ENCODE peak calls at places on chromosomes 3 and 15, in four cellular contexts. X is psoas muscle, B is foreskin keratinocyte, R is stomach. J is an unnamed sample.

GRCh38 chr15:99706557-99707303 is 26.5 kb downstream of the LYSMD4 start:
- DNase-seq in B (no peak), X (no peak), R (no peak), J (no peak)

GRCh38 chr3:72245183-72245811 is 460.3 kb upstream of the PROK2 start:
- DNase-seq in X (peak; percentile 77), B (no peak), R (peak; percentile 66), J (peak; percentile 9)

GRCh38 chr3:175896655-175897054 is 1037.5 kb downstream of the NAALADL2 start:
- DNase-seq in R (no peak), B (no peak), X (no peak), J (no peak)

GRCh38 chr15:95558131-95558530 is 772.4 kb upstream of the NR2F2 start:
- DNase-seq in X (no peak), B (peak; percentile 60), R (no peak), J (no peak)

GRCh38 chr15:46413799-46414198 is 779.0 kb downstream of the SQOR start:
- DNase-seq in R (no peak), X (no peak), B (peak; percentile 65), J (no peak)

GRCh38 chr3:157767602-157768001 is 264.4 kb upstream of the VEPH1 start:
- DNase-seq in R (no peak), B (no peak), X (no peak), J (no peak)

GRCh38 chr3:171284308-171285075 is 175.7 kb downstream of the TNIK start:
- DNase-seq in B (peak; percentile 78), X (no peak), R (no peak), J (no peak)

GRCh38 chr15:58369261-58369699 is 62.5 kb upstream of the LIPC start:
- DNase-seq in X (no peak), B (peak; percentile 41), R (no peak), J (no peak)

GRCh38 chr15:64938192-64938591 is 26.5 kb downstream of the ANKDD1A start:
- DNase-seq in R (no peak), B (peak; percentile 56), X (no peak), J (no peak)

GRCh38 chr15:83515171-83515570 is 68.0 kb downstream of the SH3GL3 start:
- DNase-seq in R (no peak), X (no peak), B (peak; percentile 17), J (no peak)

GRCh38 chr3:1892459-1892858 is 206.2 kb upstream of the CNTN4 start:
- DNase-seq in X (no peak), R (no peak), B (no peak), J (no peak)

GRCh38 chr3:54123538-54124196 is 1.3 kb downstream of the CACNA2D3 start:
- DNase-seq in R (no peak), B (no peak), X (no peak), J (no peak)

GRCh38 chr3:131036200-131036816 is 9.6 kb downstream of the NEK11 start:
- DNase-seq in R (no peak), X (no peak), B (peak; percentile 18), J (no peak)

GRCh38 chr15:35308802-35309201 is 223.7 kb upstream of the NANOGP8 start:
- DNase-seq in B (peak; percentile 73), X (no peak), R (no peak), J (no peak)

GRCh38 chr3:20648921-20649381 is 462.9 kb upstream of the SGO1 start:
- DNase-seq in X (no peak), B (peak; percentile 13), R (no peak), J (no peak)

GRCh38 chr3:36812240-36812639 is 47.9 kb upstream of the DCLK3 start:
- DNase-seq in B (no peak), X (no peak), R (no peak), J (no peak)

GRCh38 chr15:71800835-71801745 is 9.3 kb upstream of the NR2E3 start:
- DNase-seq in R (peak; percentile 43), B (peak; percentile 47), X (no peak), J (peak; percentile 68)

GRCh38 chr3:16596352-16597032 is 8.7 kb downstream of the DAZL start:
- DNase-seq in R (no peak), X (no peak), B (no peak), J (no peak)

GRCh38 chr3:177783338-177783737 is 586.1 kb upstream of the TBL1XR1 start:
- DNase-seq in R (no peak), B (no peak), X (no peak), J (no peak)

GRCh38 chr15:99550077-99550476 is 15.7 kb upstream of the MEF2A start:
- DNase-seq in X (no peak), B (no peak), R (no peak), J (no peak)

GRCh38 chr15:70344666-70345065 is 246.9 kb upstream of the TLE3 start:
- DNase-seq in X (no peak), R (peak; percentile 68), B (no peak), J (no peak)

DNA sequence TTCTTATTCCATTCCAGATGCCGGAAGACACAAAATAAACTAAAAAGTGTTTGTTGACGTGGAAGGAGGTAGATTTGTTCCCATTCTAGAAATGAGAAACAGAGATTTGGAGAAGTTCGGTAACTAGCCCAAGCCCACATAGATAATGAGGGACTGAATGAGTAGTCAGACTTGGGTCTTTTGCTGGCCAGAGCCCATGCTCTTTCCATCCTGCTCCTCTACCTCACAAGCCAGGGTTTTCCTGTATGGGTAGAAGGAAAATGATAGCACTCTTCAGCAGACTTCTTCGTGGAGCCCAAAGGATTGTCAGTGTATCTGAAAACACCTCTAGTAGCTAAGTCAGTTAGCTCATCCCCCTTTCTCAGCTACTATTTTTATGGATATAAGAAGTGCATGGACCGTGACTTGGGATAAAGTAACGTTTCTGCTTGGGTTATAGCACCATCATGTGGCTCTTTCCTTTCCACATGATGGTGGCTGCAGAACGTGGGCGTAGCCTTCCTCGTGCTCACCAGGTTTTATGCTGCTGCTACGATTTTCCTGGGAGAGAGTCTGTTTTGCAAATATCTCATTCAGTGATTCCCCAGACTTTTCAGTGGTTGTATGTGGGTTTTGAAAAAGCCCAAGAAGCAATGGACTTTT is 84.6 kb downstream of the DGKG start:
- DNase-seq in R (no peak), X (no peak), B (peak; percentile 28), J (peak; percentile 23)
- TF ChIP-seq CTCF in R (peak; percentile 17), X (peak; percentile 70), B (peak; percentile 77), J (no peak)

GRCh38 chr15:60582370-60583036 is 103.6 kb upstream of the ICE2 start:
- DNase-seq in B (no peak), X (no peak), R (no peak), J (no peak)
- TF ChIP-seq CTCF in B (no peak), X (no peak), R (no peak), J (no peak)

DNA sequence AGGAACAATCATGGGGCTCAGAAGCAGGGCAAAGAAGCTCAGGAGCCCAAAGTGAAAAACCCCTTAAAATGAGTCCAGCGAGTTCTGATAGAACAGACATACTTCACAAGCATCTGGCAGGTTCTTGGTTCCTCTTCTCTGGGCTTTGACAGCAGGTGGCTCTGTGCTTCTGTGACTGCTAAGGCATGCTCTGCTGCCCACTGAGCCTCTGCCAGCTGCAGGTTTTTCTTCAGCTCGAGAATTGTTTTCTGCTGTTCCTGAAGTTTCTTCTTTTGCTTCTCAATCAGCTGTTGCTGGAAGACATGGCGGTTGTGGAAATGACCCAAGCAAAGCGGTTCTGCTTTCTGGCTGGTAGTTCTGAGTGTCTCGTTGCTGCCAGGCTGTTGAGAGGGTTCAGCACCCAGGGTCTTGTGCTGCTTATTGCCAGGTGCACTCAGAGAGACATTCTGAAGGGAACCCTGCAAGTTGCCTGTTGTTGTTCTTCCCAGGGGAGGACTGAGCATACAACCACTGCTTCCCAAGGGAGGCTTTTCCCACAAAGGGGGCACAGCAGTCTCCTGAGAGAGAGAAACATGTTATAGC is 50.8 kb downstream of the CCDC191 start:
- DNase-seq in B (no peak), R (no peak), X (no peak), J (no peak)
- TF ChIP-seq CTCF in B (no peak), R (no peak), X (no peak), J (no peak)

DNA sequence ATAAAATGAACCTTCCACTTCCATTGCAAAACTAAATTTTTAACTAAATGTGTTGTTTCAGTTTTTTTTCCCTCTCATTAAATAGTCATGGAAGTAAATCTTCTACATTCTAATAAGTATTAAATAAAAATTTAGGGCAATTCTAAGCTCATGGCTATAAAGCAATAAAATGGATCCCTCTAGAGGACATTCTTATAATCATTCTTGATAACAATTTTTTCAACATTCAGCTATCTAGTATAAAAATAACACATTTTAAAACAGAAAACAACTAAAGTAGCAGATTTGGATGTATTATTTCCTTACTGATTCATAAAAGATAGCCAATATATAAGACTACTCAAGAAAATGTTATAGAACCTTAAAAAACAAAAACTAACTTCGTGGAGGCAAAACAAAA is 393.1 kb downstream of the PLOD2 start:
- DNase-seq in B (no peak), X (no peak), R (no peak), J (no peak)
- TF ChIP-seq CTCF in B (peak; percentile 57), X (no peak), R (no peak), J (peak; percentile 56)

GRCh38 chr3:100057716-100058575 is 56.4 kb downstream of the FILIP1L start:
- DNase-seq in X (no peak), R (no peak), B (peak; percentile 59), J (no peak)
- TF ChIP-seq CTCF in X (no peak), R (no peak), B (peak; percentile 54), J (no peak)

DNA sequence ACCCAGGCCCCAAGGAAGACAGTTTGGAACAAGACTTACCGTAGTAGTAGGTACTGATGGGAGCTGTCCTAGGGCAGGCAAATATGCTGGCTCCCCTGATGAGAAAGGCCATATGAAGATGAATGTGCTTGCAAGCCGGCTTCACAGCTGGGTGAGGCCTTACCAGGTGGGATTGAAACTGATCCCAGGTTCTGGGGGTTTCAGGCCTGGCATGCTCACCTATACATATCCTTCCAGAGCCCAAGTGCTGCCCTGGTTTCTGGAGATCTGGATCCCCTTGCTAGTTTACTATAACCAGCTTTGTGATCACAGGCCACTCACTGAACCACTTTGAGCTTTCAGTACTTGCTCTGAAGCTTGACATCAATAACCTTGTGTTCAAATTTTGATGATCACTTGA is 274.3 kb downstream of the EPHB1 start:
- DNase-seq in X (no peak), B (no peak), R (no peak), J (no peak)
- TF ChIP-seq CTCF in X (no peak), B (no peak), R (no peak), J (no peak)

GRCh38 chr3:159130108-159130507 is 328.3 kb downstream of the MFSD1 start:
- DNase-seq in B (no peak), R (no peak), X (no peak), J (peak; percentile 14)
- TF ChIP-seq CTCF in B (peak; percentile 37), R (no peak), X (no peak), J (no peak)

DNA sequence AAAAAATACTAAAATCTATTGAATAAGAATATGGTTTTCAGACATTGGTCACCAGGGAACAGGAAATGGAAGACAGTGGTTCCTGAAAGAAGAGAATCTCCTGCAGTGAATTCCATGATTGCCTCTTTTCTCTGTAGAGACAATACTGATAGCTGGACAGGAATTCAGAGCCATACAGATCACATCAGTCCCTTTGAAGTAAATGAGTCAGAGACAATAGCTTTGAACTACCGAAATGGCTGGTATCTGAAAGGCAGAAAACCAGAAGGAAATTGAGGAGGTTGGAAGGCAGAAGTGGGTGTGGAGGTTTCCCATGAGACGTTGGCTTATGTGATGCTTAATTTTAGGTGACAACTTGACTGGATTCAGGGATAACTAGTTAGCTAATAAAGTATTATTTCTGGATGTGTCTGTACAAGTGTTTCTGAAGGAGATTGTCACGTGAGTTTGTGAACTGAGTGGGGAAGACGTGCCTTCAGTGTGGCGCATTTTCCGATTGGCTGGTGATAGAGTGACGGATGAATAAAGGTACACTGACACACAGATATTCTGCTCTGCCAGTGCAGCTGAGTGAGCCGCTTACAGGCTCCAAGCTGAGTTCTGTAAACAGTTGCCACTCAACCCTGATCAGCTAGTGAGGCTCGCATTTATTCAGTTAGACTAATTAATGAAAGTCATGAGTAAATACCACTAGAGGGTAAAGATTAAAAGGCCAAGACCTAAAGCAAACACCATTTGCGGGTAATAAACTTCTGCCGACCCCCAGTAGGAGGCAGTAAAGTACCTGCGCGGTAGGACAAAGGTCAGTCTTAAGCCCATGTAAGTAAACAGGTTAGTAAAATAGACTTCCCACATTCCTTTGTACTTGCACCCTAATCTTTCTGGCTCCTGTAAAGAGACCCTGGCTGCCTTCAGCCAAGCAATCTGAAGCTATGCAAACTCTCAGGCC is 1298.6 kb downstream of the SI start:
- DNase-seq in R (no peak), X (no peak), B (no peak), J (no peak)
- TF ChIP-seq CTCF in R (no peak), X (no peak), B (no peak), J (no peak)

J was measured in endothelial cell.